ENCODE peak calls at places on chromosomes 4 and X, in four cellular contexts. One of them, this sample, is unnamed.

GRCh38 chr4:87839309-87839946 is 6.7 kb downstream of the MEPE start:
- DNase-seq in MCF 10A: peak
- DNase-seq in glutamatergic neuron: peak
- DNase-seq in fibroblast of mammary gland: peak
- DNase-seq in this sample: no peak

GRCh38 chr4:173264960-173265281 is 69.2 kb downstream of the HMGB2 start:
- DNase-seq in fibroblast of mammary gland: no peak
- DNase-seq in MCF 10A: no peak
- DNase-seq in glutamatergic neuron: no peak
- DNase-seq in this sample: no peak

GRCh38 chr4:119046263-119046662 is 89.4 kb upstream of the MYOZ2 start:
- DNase-seq in MCF 10A: no peak
- DNase-seq in glutamatergic neuron: no peak
- DNase-seq in fibroblast of mammary gland: no peak
- DNase-seq in this sample: no peak

GRCh38 chrX:30141966-30142365 is 73.4 kb upstream of the MAGEB2 start:
- DNase-seq in MCF 10A: peak
- DNase-seq in glutamatergic neuron: no peak
- DNase-seq in fibroblast of mammary gland: peak
- DNase-seq in this sample: no peak

GRCh38 chr4:42280327-42281095 is 116.8 kb upstream of the SHISA3 start:
- DNase-seq in glutamatergic neuron: no peak
- DNase-seq in MCF 10A: peak
- DNase-seq in fibroblast of mammary gland: peak
- DNase-seq in this sample: peak

GRCh38 chr4:152500798-152501434 is 35.0 kb downstream of the FBXW7 start:
- DNase-seq in glutamatergic neuron: no peak
- DNase-seq in MCF 10A: peak
- DNase-seq in fibroblast of mammary gland: peak
- DNase-seq in this sample: peak

GRCh38 chr4:166896254-166896653 is 338.0 kb downstream of the SPOCK3 start:
- DNase-seq in glutamatergic neuron: peak
- DNase-seq in fibroblast of mammary gland: no peak
- DNase-seq in MCF 10A: no peak
- DNase-seq in this sample: no peak

GRCh38 chr4:184473515-184474260 is 662 bp downstream of the IRF2 start:
- DNase-seq in MCF 10A: peak
- DNase-seq in glutamatergic neuron: peak
- DNase-seq in fibroblast of mammary gland: peak
- DNase-seq in this sample: peak

GRCh38 chrX:40105016-40105790 is 7.4 kb upstream of the BCOR start:
- DNase-seq in MCF 10A: peak
- DNase-seq in glutamatergic neuron: peak
- DNase-seq in fibroblast of mammary gland: no peak
- DNase-seq in this sample: no peak

GRCh38 chr4:10029403-10029802 is 8.1 kb upstream of the SLC2A9 start:
- DNase-seq in glutamatergic neuron: no peak
- DNase-seq in fibroblast of mammary gland: no peak
- DNase-seq in MCF 10A: no peak
- DNase-seq in this sample: no peak

GRCh38 chr4:94409375-94409679 is 42.4 kb upstream of the PDLIM5 start:
- DNase-seq in MCF 10A: no peak
- DNase-seq in glutamatergic neuron: no peak
- DNase-seq in fibroblast of mammary gland: no peak
- DNase-seq in this sample: no peak

GRCh38 chrX:68830486-68831404 is 1.9 kb downstream of the EFNB1 start:
- DNase-seq in MCF 10A: peak
- DNase-seq in glutamatergic neuron: no peak
- DNase-seq in fibroblast of mammary gland: no peak
- DNase-seq in this sample: no peak

GRCh38 chr4:54840992-54841768 is 183.4 kb downstream of the KIT start:
- DNase-seq in fibroblast of mammary gland: peak
- DNase-seq in glutamatergic neuron: no peak
- DNase-seq in MCF 10A: peak
- DNase-seq in this sample: no peak

GRCh38 chr4:89619230-89619962 is 217.6 kb downstream of the SNCA start:
- DNase-seq in MCF 10A: no peak
- DNase-seq in fibroblast of mammary gland: no peak
- DNase-seq in glutamatergic neuron: no peak
- DNase-seq in this sample: no peak

GRCh38 chr4:81136161-81136910 is 78.7 kb downstream of the PRKG2 start:
- DNase-seq in glutamatergic neuron: no peak
- DNase-seq in MCF 10A: peak
- DNase-seq in fibroblast of mammary gland: peak
- DNase-seq in this sample: no peak

GRCh38 chrX:40646489-40647306 is 663 bp downstream of the CXorf38 start:
- DNase-seq in glutamatergic neuron: peak
- DNase-seq in MCF 10A: no peak
- DNase-seq in fibroblast of mammary gland: peak
- DNase-seq in this sample: no peak

GRCh38 chrX:137352101-137352660 is 213.7 kb upstream of the ZIC3 start:
- DNase-seq in glutamatergic neuron: no peak
- DNase-seq in fibroblast of mammary gland: no peak
- DNase-seq in MCF 10A: no peak
- DNase-seq in this sample: no peak

GRCh38 chr4:161869511-161869910 is 294.3 kb downstream of the FSTL5 start:
- DNase-seq in MCF 10A: peak
- DNase-seq in fibroblast of mammary gland: no peak
- DNase-seq in glutamatergic neuron: no peak
- DNase-seq in this sample: no peak

GRCh38 chr4:54657556-54658313 is at the start of gene KIT:
- DNase-seq in fibroblast of mammary gland: no peak
- DNase-seq in glutamatergic neuron: peak
- DNase-seq in MCF 10A: no peak
- DNase-seq in this sample: peak

GRCh38 chr4:1611501-1611870 is 72.6 kb downstream of the FAM53A start:
- DNase-seq in MCF 10A: no peak
- DNase-seq in glutamatergic neuron: peak
- DNase-seq in fibroblast of mammary gland: no peak
- DNase-seq in this sample: no peak

GRCh38 chr4:1608196-1608820 is 75.8 kb downstream of the FAM53A start:
- DNase-seq in MCF 10A: no peak
- DNase-seq in fibroblast of mammary gland: no peak
- DNase-seq in glutamatergic neuron: peak
- DNase-seq in this sample: no peak

GRCh38 chr4:1608821-1609500 is 75.2 kb downstream of the FAM53A start:
- DNase-seq in fibroblast of mammary gland: no peak
- DNase-seq in glutamatergic neuron: peak
- DNase-seq in MCF 10A: no peak
- DNase-seq in this sample: no peak

GRCh38 chr4:1610791-1611500 is 73.2 kb downstream of the FAM53A start:
- DNase-seq in fibroblast of mammary gland: no peak
- DNase-seq in glutamatergic neuron: peak
- DNase-seq in MCF 10A: no peak
- DNase-seq in this sample: no peak

DNA sequence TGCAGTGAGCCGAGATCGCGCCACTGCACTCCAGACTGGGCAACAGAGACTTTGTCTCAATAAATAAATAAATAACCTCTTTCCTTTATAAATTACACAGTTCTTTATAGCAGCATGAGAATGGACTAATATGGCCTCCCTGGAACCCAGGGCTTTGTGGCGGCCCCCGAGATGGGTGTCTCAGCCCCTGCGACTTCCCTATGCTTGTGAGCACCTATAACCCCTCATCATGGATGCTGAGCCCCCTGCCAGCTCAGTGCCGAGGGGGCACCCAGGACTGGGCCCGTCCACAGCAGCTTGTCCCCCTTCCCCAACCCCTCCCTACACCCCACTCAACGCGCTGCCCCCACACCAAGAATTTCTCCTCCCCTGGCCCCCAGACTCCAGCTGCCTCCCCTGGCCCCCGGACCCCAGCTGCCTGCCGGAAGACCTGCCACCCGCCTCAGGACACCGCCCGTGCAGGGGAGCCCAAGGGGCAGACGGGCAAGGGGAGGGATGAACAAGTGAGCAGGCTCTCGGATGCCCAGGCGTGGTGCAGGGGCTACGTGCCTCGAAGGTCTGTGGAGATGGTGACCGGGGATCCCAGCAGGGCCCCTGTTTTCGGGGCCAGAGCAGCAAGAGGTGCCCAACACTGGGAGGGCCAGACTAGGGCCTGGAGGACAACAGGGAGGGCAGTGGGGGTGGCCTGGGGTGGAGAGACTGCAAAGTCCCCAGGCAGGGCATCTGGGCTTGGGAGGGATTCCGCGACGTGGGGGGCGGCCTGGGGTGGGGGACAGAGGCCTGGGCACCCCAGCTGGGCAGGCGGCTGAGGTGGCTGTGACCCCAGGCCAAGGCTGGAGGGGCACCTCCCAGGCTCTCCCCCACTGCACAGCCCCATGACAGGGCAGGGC is 74.0 kb downstream of the FAM53A start:
- DNase-seq in MCF 10A: no peak
- DNase-seq in fibroblast of mammary gland: no peak
- DNase-seq in glutamatergic neuron: peak
- DNase-seq in this sample: no peak
- TF ChIP-seq CTCF in MCF 10A: no peak
- TF ChIP-seq CTCF in fibroblast of mammary gland: no peak
- TF ChIP-seq CTCF in glutamatergic neuron: no peak
- TF ChIP-seq CTCF in this sample: no peak

GRCh38 chrX:128805236-128805635 is 718.1 kb downstream of the SMARCA1 start:
- DNase-seq in glutamatergic neuron: no peak
- DNase-seq in fibroblast of mammary gland: no peak
- DNase-seq in MCF 10A: no peak
- DNase-seq in this sample: no peak

GRCh38 chrX:128804828-128805227 is 718.5 kb downstream of the SMARCA1 start:
- DNase-seq in MCF 10A: no peak
- DNase-seq in fibroblast of mammary gland: no peak
- DNase-seq in glutamatergic neuron: no peak
- DNase-seq in this sample: no peak

DNA sequence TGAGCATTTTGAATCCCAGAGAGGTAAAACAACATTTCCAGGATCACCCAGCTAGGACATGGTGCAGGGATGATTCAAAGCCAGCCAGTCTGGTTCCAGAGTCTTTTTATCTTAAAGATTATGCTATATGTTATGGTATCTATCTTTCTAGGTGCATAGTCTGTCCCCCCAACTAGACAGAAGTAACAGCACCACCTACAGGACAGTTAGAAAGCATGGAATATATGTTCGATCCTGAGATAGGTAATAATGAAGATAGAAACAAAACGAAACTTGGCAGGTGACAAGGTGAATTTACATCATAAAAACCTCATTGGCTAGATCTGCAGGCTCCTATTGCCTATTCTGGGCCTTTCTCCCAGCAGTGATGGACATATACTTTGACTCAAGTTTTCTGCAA is 723.2 kb downstream of the SMARCA1 start:
- DNase-seq in fibroblast of mammary gland: no peak
- DNase-seq in glutamatergic neuron: no peak
- DNase-seq in MCF 10A: peak
- DNase-seq in this sample: no peak
- TF ChIP-seq CTCF in fibroblast of mammary gland: no peak
- TF ChIP-seq CTCF in glutamatergic neuron: peak
- TF ChIP-seq CTCF in MCF 10A: peak
- TF ChIP-seq CTCF in this sample: peak

GRCh38 chrX:9888953-9889470 is 78.1 kb upstream of the CLDN34 start:
- DNase-seq in MCF 10A: no peak
- DNase-seq in glutamatergic neuron: no peak
- DNase-seq in fibroblast of mammary gland: no peak
- DNase-seq in this sample: no peak

GRCh38 chrX:9884031-9884779 is 83.0 kb upstream of the CLDN34 start:
- DNase-seq in MCF 10A: no peak
- DNase-seq in glutamatergic neuron: no peak
- DNase-seq in fibroblast of mammary gland: no peak
- DNase-seq in this sample: no peak

GRCh38 chrX:9880912-9881311 is 86.2 kb upstream of the CLDN34 start:
- DNase-seq in MCF 10A: no peak
- DNase-seq in glutamatergic neuron: no peak
- DNase-seq in fibroblast of mammary gland: no peak
- DNase-seq in this sample: no peak

GRCh38 chrX:9882669-9883446 is 84.3 kb upstream of the CLDN34 start:
- DNase-seq in MCF 10A: no peak
- DNase-seq in glutamatergic neuron: no peak
- DNase-seq in fibroblast of mammary gland: no peak
- DNase-seq in this sample: no peak

GRCh38 chrX:9885150-9885549 is 82.0 kb upstream of the CLDN34 start:
- DNase-seq in glutamatergic neuron: peak
- DNase-seq in MCF 10A: peak
- DNase-seq in fibroblast of mammary gland: peak
- DNase-seq in this sample: peak
- TF ChIP-seq CTCF in glutamatergic neuron: peak
- TF ChIP-seq CTCF in MCF 10A: peak
- TF ChIP-seq CTCF in fibroblast of mammary gland: peak
- TF ChIP-seq CTCF in this sample: peak

DNA sequence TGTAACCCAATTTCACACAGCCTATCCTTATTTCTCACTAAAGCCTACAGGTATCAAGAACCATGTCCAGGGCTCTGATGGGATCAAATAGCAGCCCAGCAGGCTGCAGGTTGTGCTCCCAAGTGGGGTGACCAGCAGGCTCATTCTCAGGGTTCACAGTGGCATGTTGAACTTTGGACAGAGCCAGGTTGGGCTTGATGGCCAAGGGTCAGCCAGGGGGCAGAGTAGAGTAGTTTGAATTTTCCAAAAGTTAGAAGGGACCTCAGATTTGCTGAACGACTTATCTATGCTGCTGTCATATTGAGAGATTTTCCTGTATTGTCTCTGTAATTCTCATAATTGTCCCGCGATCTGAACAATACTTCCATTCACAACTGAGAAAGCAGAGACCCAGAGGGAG is 310.8 kb upstream of the BOD1L1 start:
- DNase-seq in fibroblast of mammary gland: no peak
- DNase-seq in MCF 10A: no peak
- DNase-seq in glutamatergic neuron: no peak
- DNase-seq in this sample: no peak
- TF ChIP-seq CTCF in fibroblast of mammary gland: no peak
- TF ChIP-seq CTCF in MCF 10A: no peak
- TF ChIP-seq CTCF in glutamatergic neuron: no peak
- TF ChIP-seq CTCF in this sample: no peak